ENCODE peak calls at places on chromosomes 5 and 9, in seven cellular contexts. One of them, this sample, is unnamed.

GRCh38 chr5:82074968-82075367 is 103.1 kb downstream of the ATG10 start:
- DNase-seq in H1: no peak
- DNase-seq in HCT116: no peak
- DNase-seq in GM12878: no peak
- DNase-seq in HepG2: no peak
- DNase-seq in SK-N-SH: no peak
- DNase-seq in K562: no peak
- DNase-seq in this sample: no peak

GRCh38 chr5:6727231-6727630 is 14.0 kb downstream of the TENT4A start:
- DNase-seq in HCT116: no peak
- DNase-seq in K562: no peak
- DNase-seq in HepG2: no peak
- DNase-seq in H1: no peak
- DNase-seq in GM12878: no peak
- DNase-seq in SK-N-SH: no peak
- DNase-seq in this sample: no peak

GRCh38 chr5:179801304-179802206 is 5.1 kb downstream of the MGAT4B start:
- DNase-seq in GM12878: no peak
- DNase-seq in H1: no peak
- DNase-seq in HepG2: peak; percentile 40
- DNase-seq in SK-N-SH: peak; percentile 79
- DNase-seq in HCT116: no peak
- DNase-seq in K562: peak; percentile 59
- DNase-seq in this sample: no peak

GRCh38 chr9:87642330-87643110 is 83.4 kb upstream of the CTSL start:
- DNase-seq in H1: no peak
- DNase-seq in HepG2: no peak
- DNase-seq in SK-N-SH: no peak
- DNase-seq in HCT116: no peak
- DNase-seq in GM12878: no peak
- DNase-seq in K562: no peak
- DNase-seq in this sample: no peak

GRCh38 chr9:83521017-83521810 is 17.0 kb downstream of the FRMD3 start:
- DNase-seq in SK-N-SH: no peak
- DNase-seq in GM12878: no peak
- DNase-seq in HepG2: no peak
- DNase-seq in H1: no peak
- DNase-seq in K562: no peak
- DNase-seq in HCT116: no peak
- DNase-seq in this sample: no peak

GRCh38 chr9:129889936-129890717 is 54.9 kb downstream of the USP20 start:
- DNase-seq in K562: no peak
- DNase-seq in GM12878: peak; percentile 31
- DNase-seq in HepG2: no peak
- DNase-seq in SK-N-SH: no peak
- DNase-seq in HCT116: no peak
- DNase-seq in H1: peak; percentile 53
- DNase-seq in this sample: peak; percentile 86

GRCh38 chr5:90803376-90803775 is 244.8 kb downstream of the ADGRV1 start:
- DNase-seq in HepG2: no peak
- DNase-seq in K562: peak; percentile 17
- DNase-seq in GM12878: no peak
- DNase-seq in HCT116: no peak
- DNase-seq in SK-N-SH: no peak
- DNase-seq in H1: no peak
- DNase-seq in this sample: no peak

GRCh38 chr9:105187781-105188180 is 56.7 kb upstream of the SLC44A1 start:
- DNase-seq in H1: no peak
- DNase-seq in K562: no peak
- DNase-seq in GM12878: no peak
- DNase-seq in HCT116: no peak
- DNase-seq in SK-N-SH: no peak
- DNase-seq in HepG2: peak; percentile 15
- DNase-seq in this sample: no peak

GRCh38 chr5:59766394-59766793 is 127.1 kb downstream of the PDE4D start:
- DNase-seq in H1: no peak
- DNase-seq in HepG2: no peak
- DNase-seq in SK-N-SH: peak; percentile 7
- DNase-seq in GM12878: no peak
- DNase-seq in K562: no peak
- DNase-seq in HCT116: no peak
- DNase-seq in this sample: no peak

GRCh38 chr9:35114921-35115341 is 731 bp downstream of the ATOSB start:
- DNase-seq in HCT116: no peak
- DNase-seq in SK-N-SH: peak; percentile 38
- DNase-seq in HepG2: no peak
- DNase-seq in GM12878: no peak
- DNase-seq in H1: no peak
- DNase-seq in K562: no peak
- DNase-seq in this sample: no peak

GRCh38 chr5:122316652-122317051 is 4.6 kb downstream of the SNCAIP start:
- DNase-seq in GM12878: no peak
- DNase-seq in HepG2: no peak
- DNase-seq in H1: no peak
- DNase-seq in HCT116: no peak
- DNase-seq in SK-N-SH: no peak
- DNase-seq in K562: no peak
- DNase-seq in this sample: no peak

GRCh38 chr9:77876091-77876490 is 155.5 kb downstream of the GNAQ start:
- DNase-seq in HepG2: no peak
- DNase-seq in HCT116: no peak
- DNase-seq in SK-N-SH: peak; percentile 43
- DNase-seq in K562: no peak
- DNase-seq in GM12878: no peak
- DNase-seq in H1: no peak
- DNase-seq in this sample: no peak

GRCh38 chr9:104991144-104991953 is 63.4 kb upstream of the ABCA1 start:
- DNase-seq in SK-N-SH: peak; percentile 88
- DNase-seq in HCT116: peak; percentile 28
- DNase-seq in H1: no peak
- DNase-seq in K562: peak; percentile 85
- DNase-seq in GM12878: peak; percentile 42
- DNase-seq in HepG2: peak; percentile 61
- DNase-seq in this sample: peak; percentile 71

GRCh38 chr9:109176386-109176785 is 9.3 kb upstream of the FRRS1L start:
- DNase-seq in K562: no peak
- DNase-seq in HepG2: no peak
- DNase-seq in GM12878: no peak
- DNase-seq in HCT116: no peak
- DNase-seq in SK-N-SH: no peak
- DNase-seq in H1: no peak
- DNase-seq in this sample: no peak

GRCh38 chr5:29568028-29568427 is 1625.5 kb upstream of the CDH6 start:
- DNase-seq in H1: no peak
- DNase-seq in GM12878: no peak
- DNase-seq in HCT116: no peak
- DNase-seq in K562: no peak
- DNase-seq in SK-N-SH: no peak
- DNase-seq in HepG2: no peak
- DNase-seq in this sample: no peak

GRCh38 chr5:88785396-88786216 is 97.4 kb downstream of the MEF2C start:
- DNase-seq in HCT116: peak; percentile 96
- DNase-seq in GM12878: peak; percentile 43
- DNase-seq in K562: no peak
- DNase-seq in HepG2: no peak
- DNase-seq in H1: peak; percentile 5
- DNase-seq in SK-N-SH: no peak
- DNase-seq in this sample: peak; percentile 16

GRCh38 chr5:144142030-144142825 is 28.2 kb downstream of the YIPF5 start:
- DNase-seq in K562: no peak
- DNase-seq in GM12878: peak; percentile 25
- DNase-seq in HCT116: peak; percentile 12
- DNase-seq in HepG2: peak; percentile 23
- DNase-seq in H1: no peak
- DNase-seq in SK-N-SH: peak; percentile 36
- DNase-seq in this sample: peak; percentile 6

GRCh38 chr9:71490810-71491209 is 277.5 kb downstream of the CEMIP2 start:
- DNase-seq in HCT116: no peak
- DNase-seq in H1: no peak
- DNase-seq in GM12878: no peak
- DNase-seq in K562: no peak
- DNase-seq in HepG2: peak; percentile 4
- DNase-seq in SK-N-SH: no peak
- DNase-seq in this sample: no peak

GRCh38 chr9:131275332-131276106 is 791 bp downstream of the FAM78A start:
- DNase-seq in SK-N-SH: no peak
- DNase-seq in HepG2: peak; percentile 48
- DNase-seq in GM12878: no peak
- DNase-seq in HCT116: no peak
- DNase-seq in H1: no peak
- DNase-seq in K562: peak; percentile 84
- DNase-seq in this sample: no peak

GRCh38 chr5:45684118-45684517 is 12.1 kb downstream of the HCN1 start:
- DNase-seq in H1: no peak
- DNase-seq in HCT116: no peak
- DNase-seq in SK-N-SH: no peak
- DNase-seq in HepG2: no peak
- DNase-seq in GM12878: no peak
- DNase-seq in K562: no peak
- DNase-seq in this sample: no peak

GRCh38 chr5:100313657-100314056 is 221.5 kb upstream of the FAM174A start:
- DNase-seq in GM12878: no peak
- DNase-seq in HCT116: no peak
- DNase-seq in SK-N-SH: no peak
- DNase-seq in H1: no peak
- DNase-seq in HepG2: no peak
- DNase-seq in K562: no peak
- DNase-seq in this sample: no peak

GRCh38 chr5:10565785-10566506 is 2.1 kb downstream of the ANKRD33B start:
- DNase-seq in HCT116: no peak
- DNase-seq in K562: no peak
- DNase-seq in GM12878: no peak
- DNase-seq in SK-N-SH: no peak
- DNase-seq in HepG2: no peak
- DNase-seq in H1: no peak
- DNase-seq in this sample: no peak

GRCh38 chr9:134591082-134591571 is 50.5 kb upstream of the COL5A1 start:
- DNase-seq in SK-N-SH: no peak
- DNase-seq in GM12878: no peak
- DNase-seq in H1: no peak
- DNase-seq in HCT116: no peak
- DNase-seq in K562: no peak
- DNase-seq in HepG2: no peak
- DNase-seq in this sample: no peak

GRCh38 chr5:169910393-169910792 is 69.9 kb downstream of the INSYN2B start:
- DNase-seq in HepG2: no peak
- DNase-seq in HCT116: no peak
- DNase-seq in GM12878: no peak
- DNase-seq in K562: no peak
- DNase-seq in SK-N-SH: no peak
- DNase-seq in H1: no peak
- DNase-seq in this sample: no peak

GRCh38 chr9:109771796-109772525 is 8.0 kb upstream of the PALM2AKAP2 start:
- DNase-seq in HepG2: no peak
- DNase-seq in HCT116: no peak
- DNase-seq in SK-N-SH: no peak
- DNase-seq in H1: no peak
- DNase-seq in K562: no peak
- DNase-seq in GM12878: no peak
- DNase-seq in this sample: no peak

GRCh38 chr5:139908749-139909148 is 113.1 kb downstream of the PSD2 start:
- DNase-seq in H1: no peak
- DNase-seq in K562: no peak
- DNase-seq in HepG2: no peak
- DNase-seq in SK-N-SH: peak; percentile 50
- DNase-seq in HCT116: no peak
- DNase-seq in GM12878: no peak
- DNase-seq in this sample: no peak
- TF ChIP-seq YY1 in H1: no peak
- TF ChIP-seq YY1 in K562: no peak
- TF ChIP-seq YY1 in HepG2: no peak
- TF ChIP-seq YY1 in SK-N-SH: no peak
- TF ChIP-seq YY1 in HCT116: no peak
- TF ChIP-seq YY1 in GM12878: no peak
- TF ChIP-seq YY1 in this sample: no peak

DNA sequence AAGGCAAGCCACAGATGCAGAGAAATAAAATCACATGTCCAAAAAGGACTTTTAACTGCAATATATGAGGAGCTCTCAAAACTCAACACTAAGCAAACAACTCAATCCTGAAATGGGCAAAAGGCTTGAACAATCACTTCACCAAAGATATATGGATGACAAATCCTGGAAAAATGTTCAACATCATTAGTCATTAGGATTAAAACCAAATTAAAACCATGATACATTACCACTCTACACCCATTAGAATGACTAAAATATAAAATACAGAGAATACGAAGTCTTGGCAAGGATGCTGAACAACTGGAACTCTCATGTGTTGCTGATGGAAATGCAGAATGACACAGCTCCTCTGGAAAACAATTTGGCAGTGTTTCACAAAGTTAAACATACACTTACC is 277.4 kb downstream of the TLE1 start:
- DNase-seq in K562: no peak
- DNase-seq in SK-N-SH: no peak
- DNase-seq in HepG2: no peak
- DNase-seq in H1: no peak
- DNase-seq in HCT116: no peak
- DNase-seq in GM12878: no peak
- DNase-seq in this sample: no peak
- TF ChIP-seq YY1 in K562: no peak
- TF ChIP-seq YY1 in SK-N-SH: no peak
- TF ChIP-seq YY1 in HepG2: no peak
- TF ChIP-seq YY1 in H1: no peak
- TF ChIP-seq YY1 in HCT116: no peak
- TF ChIP-seq YY1 in GM12878: no peak
- TF ChIP-seq YY1 in this sample: no peak

DNA sequence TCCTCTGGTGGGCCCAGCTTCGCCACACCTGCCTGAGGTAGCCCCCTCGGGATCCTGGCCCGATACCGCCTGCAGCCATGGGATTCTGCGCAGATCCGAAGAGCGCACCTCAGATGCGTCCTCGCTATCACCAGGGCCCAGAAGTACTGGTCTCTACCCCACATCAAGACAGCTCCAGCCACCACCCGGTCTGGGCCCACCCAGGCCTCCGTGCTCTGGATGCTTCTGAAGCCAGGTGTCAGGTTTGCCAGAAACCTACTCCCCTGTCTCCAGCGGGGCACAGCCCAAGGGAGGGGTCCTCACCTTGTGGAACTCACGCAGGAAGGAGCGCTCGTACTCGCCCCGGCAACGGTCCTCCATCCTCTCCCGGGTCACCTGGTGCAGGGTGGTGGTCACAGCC is 2.4 kb downstream of the ANAPC2 start:
- DNase-seq in H1: no peak
- DNase-seq in GM12878: no peak
- DNase-seq in K562: no peak
- DNase-seq in SK-N-SH: no peak
- DNase-seq in HCT116: no peak
- DNase-seq in HepG2: no peak
- DNase-seq in this sample: no peak
- TF ChIP-seq YY1 in H1: no peak
- TF ChIP-seq YY1 in GM12878: no peak
- TF ChIP-seq YY1 in K562: no peak
- TF ChIP-seq YY1 in SK-N-SH: no peak
- TF ChIP-seq YY1 in HCT116: no peak
- TF ChIP-seq YY1 in HepG2: no peak
- TF ChIP-seq YY1 in this sample: no peak

DNA sequence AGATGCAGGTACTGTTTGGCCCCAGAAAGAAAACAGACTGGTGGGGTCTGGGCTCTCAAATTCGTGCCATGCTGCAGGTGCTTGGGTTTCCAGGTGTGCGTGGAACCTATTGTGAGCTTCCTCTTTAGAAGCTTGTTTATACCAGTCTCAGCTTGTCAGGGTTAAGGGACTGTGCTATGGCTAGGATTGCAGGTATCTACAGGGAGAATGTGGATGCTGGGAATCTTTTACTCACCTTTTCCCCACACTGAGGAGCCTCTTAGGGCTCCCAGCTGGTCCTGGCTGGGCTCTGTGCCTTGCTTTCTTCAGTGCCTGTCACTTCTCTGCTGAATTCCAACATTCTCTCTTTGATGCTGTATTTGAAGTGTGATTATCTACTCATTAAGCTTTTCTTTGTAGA is 111.8 kb downstream of the WDR70 start:
- DNase-seq in SK-N-SH: no peak
- DNase-seq in HCT116: no peak
- DNase-seq in K562: no peak
- DNase-seq in HepG2: no peak
- DNase-seq in H1: no peak
- DNase-seq in GM12878: no peak
- DNase-seq in this sample: no peak
- TF ChIP-seq YY1 in SK-N-SH: no peak
- TF ChIP-seq YY1 in HCT116: no peak
- TF ChIP-seq YY1 in K562: no peak
- TF ChIP-seq YY1 in HepG2: no peak
- TF ChIP-seq YY1 in H1: no peak
- TF ChIP-seq YY1 in GM12878: no peak
- TF ChIP-seq YY1 in this sample: no peak